ENCODE peak calls at places on chromosomes 2 and 18, in eight cellular contexts. U is uterus; O is heart right ventricle; T is Peyer's patch; N is stomach; F is SJSA1; Q is A549; E is effector memory CD4-positive, alpha-beta T cell. L is an unnamed sample.

GRCh38 chr2:53994735-53995538 is 24.1 kb upstream of the PSME4 start:
- DNase-seq in U (no peak), O (no peak), T (no peak), N (no peak), F (no peak), Q (no peak), E (no peak), L (no peak)

GRCh38 chr18:21979171-21979560 is 190.2 kb upstream of the GATA6 start:
- DNase-seq in U (no peak), O (no peak), T (no peak), N (no peak), F (no peak), Q (no peak), E (no peak), L (no peak)

GRCh38 chr2:15986068-15986560 is 45.8 kb downstream of the MYCN start:
- DNase-seq in U (no peak), O (no peak), T (no peak), N (no peak), F (no peak), Q (no peak), E (no peak), L (peak; percentile 17)

GRCh38 chr18:58321986-58322385 is 278.0 kb downstream of the NEDD4L start:
- DNase-seq in U (peak; percentile 51), O (peak; percentile 35), T (peak; percentile 83), N (peak; percentile 67), F (peak; percentile 73), Q (peak; percentile 75), E (peak; percentile 11), L (peak; percentile 89)

GRCh38 chr2:44706584-44707553 is 234.6 kb upstream of the SIX3 start:
- DNase-seq in U (no peak), O (no peak), T (no peak), N (no peak), F (no peak), Q (no peak), E (no peak), L (no peak)

GRCh38 chr2:160279813-160280465 is 79.9 kb upstream of the ITGB6 start:
- DNase-seq in U (no peak), O (no peak), T (no peak), N (no peak), F (peak; percentile 34), Q (no peak), E (no peak), L (no peak)

GRCh38 chr2:197369228-197369945 is 58.8 kb upstream of the ANKRD44 start:
- DNase-seq in U (no peak), O (no peak), T (no peak), N (no peak), F (no peak), Q (no peak), E (no peak), L (no peak)

GRCh38 chr2:96533292-96534073 is 3.1 kb upstream of the ARID5A start:
- DNase-seq in U (peak; percentile 91), O (peak; percentile 77), T (peak; percentile 82), N (peak; percentile 62), F (peak; percentile 37), Q (no peak), E (no peak), L (peak; percentile 69)

GRCh38 chr2:10818986-10819385 is 6.4 kb upstream of the PDIA6 start:
- DNase-seq in U (no peak), O (no peak), T (peak; percentile 1), N (no peak), F (no peak), Q (no peak), E (no peak), L (no peak)

GRCh38 chr2:39664898-39665591 is 672 bp upstream of the TMEM178A start:
- DNase-seq in U (no peak), O (no peak), T (no peak), N (no peak), F (no peak), Q (no peak), E (no peak), L (no peak)

GRCh38 chr2:63049291-63050185 is 1.1 kb upstream of the OTX1 start:
- DNase-seq in U (no peak), O (no peak), T (no peak), N (no peak), F (peak; percentile 25), Q (peak; percentile 64), E (no peak), L (no peak)

GRCh38 chr2:102191501-102191900 is 4.7 kb downstream of the IL1RL2 start:
- DNase-seq in U (no peak), O (no peak), T (no peak), N (no peak), F (no peak), Q (no peak), E (no peak), L (no peak)

GRCh38 chr2:40244251-40245010 is 207.5 kb downstream of the SLC8A1 start:
- DNase-seq in U (peak; percentile 52), O (peak; percentile 27), T (peak; percentile 72), N (peak; percentile 47), F (peak; percentile 65), Q (peak; percentile 57), E (no peak), L (peak; percentile 75)

GRCh38 chr18:61464551-61465102 is 131.4 kb downstream of the CDH20 start:
- DNase-seq in U (no peak), O (no peak), T (no peak), N (no peak), F (no peak), Q (no peak), E (no peak), L (no peak)

GRCh38 chr2:19868705-19869550 is 32.9 kb downstream of the TTC32 start:
- DNase-seq in U (no peak), O (peak; percentile 51), T (peak; percentile 87), N (peak; percentile 54), F (peak; percentile 37), Q (no peak), E (peak; percentile 24), L (peak; percentile 25)

GRCh38 chr2:225402200-225402776 is 2.8 kb downstream of the NYAP2 start:
- DNase-seq in U (no peak), O (no peak), T (no peak), N (no peak), F (no peak), Q (no peak), E (no peak), L (no peak)

GRCh38 chr18:62131305-62131909 is 55.4 kb downstream of the PIGN start:
- DNase-seq in U (peak; percentile 66), O (peak; percentile 11), T (peak; percentile 72), N (peak; percentile 51), F (peak; percentile 59), Q (peak; percentile 50), E (peak; percentile 51), L (peak; percentile 74)

GRCh38 chr18:38654966-38655365 is 1089.4 kb upstream of the CELF4 start:
- DNase-seq in U (no peak), O (no peak), T (no peak), N (no peak), F (no peak), Q (no peak), E (no peak), L (no peak)

GRCh38 chr2:231709636-231709980 is 1.3 kb downstream of the PTMA start:
- DNase-seq in U (peak; percentile 45), O (peak; percentile 59), T (peak; percentile 71), N (peak; percentile 56), F (no peak), Q (peak; percentile 62), E (peak; percentile 48), L (peak; percentile 72)

GRCh38 chr2:212921711-212922110 is 229.7 kb downstream of the IKZF2 start:
- DNase-seq in U (no peak), O (no peak), T (no peak), N (no peak), F (no peak), Q (no peak), E (no peak), L (no peak)
- H3K9me3 ChIP-seq in U (no peaks in the 10 kb centered on the region), O (peaks cover 4% of the 10 kb centered on the region), T (no peaks in the 10 kb centered on the region), N (peaks cover 9% of the 10 kb centered on the region), F (no peaks in the 10 kb centered on the region), Q (no peaks in the 10 kb centered on the region), E (no peaks in the 10 kb centered on the region), L (no peaks in the 10 kb centered on the region)

GRCh38 chr18:55763805-55764204 is 175.8 kb upstream of the TCF4 start:
- DNase-seq in U (no peak), O (no peak), T (no peak), N (no peak), F (no peak), Q (no peak), E (no peak), L (no peak)

GRCh38 chr18:55762424-55762823 is 174.4 kb upstream of the TCF4 start:
- DNase-seq in U (no peak), O (no peak), T (no peak), N (no peak), F (no peak), Q (no peak), E (no peak), L (no peak)

GRCh38 chr18:55764382-55764781 is 176.4 kb upstream of the TCF4 start:
- DNase-seq in U (no peak), O (no peak), T (no peak), N (no peak), F (no peak), Q (no peak), E (no peak), L (no peak)

GRCh38 chr18:55763298-55763697 is 175.3 kb upstream of the TCF4 start:
- DNase-seq in U (no peak), O (no peak), T (no peak), N (no peak), F (peak; percentile 65), Q (peak; percentile 16), E (no peak), L (no peak)

DNA sequence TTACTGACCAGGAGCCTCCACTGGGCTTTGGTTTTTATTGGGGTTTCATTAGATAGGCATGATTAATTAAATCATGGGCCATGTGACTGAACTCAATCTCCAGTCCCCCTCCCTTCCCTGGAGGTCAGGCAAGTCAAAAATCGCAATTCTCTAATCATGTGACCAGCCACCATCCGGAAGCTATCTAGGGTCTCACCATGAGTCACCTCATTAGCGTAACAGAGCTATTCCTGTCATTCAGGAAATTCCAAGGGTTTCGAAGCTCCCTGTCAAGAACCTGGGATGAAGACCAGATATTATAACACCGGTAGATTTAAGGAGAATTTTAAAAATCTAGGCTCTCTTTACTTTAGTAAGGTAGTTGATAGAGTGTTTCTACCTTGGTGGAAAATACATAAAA is 180.3 kb upstream of the TCF4 start:
- DNase-seq in U (no peak), O (no peak), T (no peak), N (no peak), F (no peak), Q (no peak), E (no peak), L (no peak)
- H3K9me3 ChIP-seq in U (no peaks in the 10 kb centered on the region), O (no peaks in the 10 kb centered on the region), T (no peaks in the 10 kb centered on the region), N (no peaks in the 10 kb centered on the region), F (no peaks in the 10 kb centered on the region), Q (no peaks in the 10 kb centered on the region), E (no peaks in the 10 kb centered on the region), L (no peaks in the 10 kb centered on the region)

GRCh38 chr2:121124330-121124729 is 160.7 kb downstream of the TFCP2L1 start:
- DNase-seq in U (no peak), O (no peak), T (no peak), N (no peak), F (no peak), Q (no peak), E (no peak), L (no peak)
- H3K9me3 ChIP-seq in U (no peaks in the 10 kb centered on the region), O (no peaks in the 10 kb centered on the region), T (no peaks in the 10 kb centered on the region), N (no peaks in the 10 kb centered on the region), F (no peaks in the 10 kb centered on the region), Q (no peaks in the 10 kb centered on the region), E (no peaks in the 10 kb centered on the region), L (no peaks in the 10 kb centered on the region)

DNA sequence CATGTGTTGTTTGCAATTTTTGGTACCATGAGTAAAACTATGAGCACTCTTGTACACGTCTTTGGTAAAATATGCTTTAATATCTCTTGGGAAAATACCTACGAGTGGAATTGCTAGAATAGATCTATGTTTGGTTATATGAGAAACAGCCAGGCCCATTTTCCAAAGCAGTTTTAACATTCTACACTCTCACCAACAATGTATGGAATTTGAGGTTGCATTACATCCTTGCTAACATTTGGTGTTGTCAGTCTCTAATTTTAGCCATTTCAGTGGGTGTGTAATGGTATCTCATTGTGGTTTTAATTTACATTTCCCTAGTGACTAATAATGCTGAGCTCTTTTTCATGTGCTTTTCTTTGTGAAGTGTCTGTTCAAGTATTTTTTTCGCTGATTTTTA is 118.9 kb upstream of the TCF4 start:
- DNase-seq in U (no peak), O (no peak), T (no peak), N (no peak), F (peak; percentile 33), Q (no peak), E (no peak), L (no peak)
- H3K9me3 ChIP-seq in U (no peaks in the 10 kb centered on the region), O (peaks cover 30% of the 10 kb centered on the region), T (no peaks in the 10 kb centered on the region), N (peaks cover 3% of the 10 kb centered on the region), F (no peaks in the 10 kb centered on the region), Q (no peaks in the 10 kb centered on the region), E (no peaks in the 10 kb centered on the region), L (no peaks in the 10 kb centered on the region)